ENCODE peak calls at places on chromosomes 7 and 10, in seven cellular contexts. Q, N, G, L, J, T and W are unnamed samples.

GRCh38 chr7:92647652-92648051 is 57.5 kb upstream of the FAM133B start:
- DNase-seq in J (no peak), G (no peak), T (no peak), N (no peak), L (no peak), Q (no peak), W (no peak)

GRCh38 chr10:74419491-74420466 is 268.8 kb downstream of the ADK start:
- DNase-seq in J (peak; percentile 36), G (peak; percentile 53), L (no peak), Q (no peak), N (peak; percentile 24), T (no peak), W (no peak)

GRCh38 chr7:55365103-55365679 is at the start of gene LANCL2:
- DNase-seq in N (peak; percentile 49), Q (no peak), L (no peak), T (no peak), J (peak; percentile 47), G (no peak), W (no peak)

GRCh38 chr7:102175423-102176170 is 111.1 kb upstream of the SH2B2 start:
- DNase-seq in J (no peak), G (no peak), L (no peak), T (no peak), Q (peak; percentile 77), N (no peak), W (no peak)

GRCh38 chr10:130708465-130708864 is 572.3 kb downstream of the GLRX3 start:
- DNase-seq in G (no peak), N (no peak), T (no peak), Q (no peak), L (no peak), J (no peak), W (no peak)

GRCh38 chr7:22723171-22723601 is 3.8 kb upstream of the IL6 start:
- DNase-seq in G (no peak), Q (peak; percentile 79), L (peak; percentile 89), T (peak; percentile 86), N (peak; percentile 46), J (no peak), W (peak; percentile 83)

GRCh38 chr7:159096736-159097581 is 47.7 kb downstream of the VIPR2 start:
- DNase-seq in J (peak; percentile 7), G (no peak), N (no peak), L (peak; percentile 88), T (no peak), Q (peak; percentile 87), W (peak; percentile 62)

GRCh38 chr10:58424176-58424575 is 39.0 kb downstream of the TFAM start:
- DNase-seq in J (no peak), T (no peak), N (no peak), G (no peak), Q (no peak), L (no peak), W (no peak)

GRCh38 chr10:75853085-75853484 is 421.7 kb downstream of the LRMDA start:
- DNase-seq in N (no peak), G (no peak), L (no peak), T (no peak), Q (no peak), J (no peak), W (no peak)

GRCh38 chr7:8130663-8131062 is 131.3 kb downstream of the ICA1 start:
- DNase-seq in Q (no peak), G (no peak), T (no peak), L (no peak), N (no peak), J (no peak), W (no peak)
- H3K4me1 ChIP-seq in Q (no peaks in the 10 kb centered on the region), G (peaks cover 6% of the 10 kb centered on the region), T (peaks cover 9% of the 10 kb centered on the region), L (no peaks in the 10 kb centered on the region), N (no peaks in the 10 kb centered on the region), J (peaks cover 83% of the 10 kb centered on the region), W (no peaks in the 10 kb centered on the region)

GRCh38 chr7:20296444-20296843 is 34.3 kb upstream of the ITGB8 start:
- DNase-seq in Q (no peak), N (no peak), G (no peak), L (no peak), J (no peak), T (no peak), W (no peak)
- H3K4me3 ChIP-seq in Q (no peak overlapping the region), N (no peak overlapping the region), G (no peak overlapping the region), L (no peak overlapping the region), J (no peak overlapping the region), T (no peak overlapping the region), W (no peak overlapping the region)

GRCh38 chr7:117122536-117122935 is 169.2 kb downstream of the ST7 start:
- DNase-seq in L (no peak), G (no peak), Q (no peak), J (no peak), N (no peak), T (no peak), W (no peak)
- H3K27ac ChIP-seq in L (no peak overlapping the region), G (no peak overlapping the region), Q (no peak overlapping the region), J (no peak overlapping the region), N (no peak overlapping the region), T (no peak overlapping the region), W (no peak overlapping the region)

GRCh38 chr7:17359610-17360009 is 61.2 kb downstream of the AHR start:
- DNase-seq in L (no peak), N (no peak), Q (no peak), T (no peak), G (no peak), J (no peak), W (no peak)

GRCh38 chr7:17362439-17363095 is 64.1 kb downstream of the AHR start:
- DNase-seq in T (no peak), L (no peak), N (no peak), G (no peak), J (no peak), Q (no peak), W (no peak)

GRCh38 chr7:17354473-17354872 is 56.0 kb downstream of the AHR start:
- DNase-seq in N (no peak), L (no peak), Q (no peak), J (no peak), G (no peak), T (no peak), W (no peak)

GRCh38 chr7:17357952-17358351 is 59.5 kb downstream of the AHR start:
- DNase-seq in J (no peak), T (no peak), G (no peak), N (no peak), L (no peak), Q (no peak), W (no peak)
- H3K4me1 ChIP-seq in J (no peaks in the 10 kb centered on the region), T (no peaks in the 10 kb centered on the region), G (no peaks in the 10 kb centered on the region), N (no peaks in the 10 kb centered on the region), L (no peaks in the 10 kb centered on the region), Q (no peaks in the 10 kb centered on the region), W (no peaks in the 10 kb centered on the region)

GRCh38 chr10:103834436-103835095 is 20.8 kb downstream of the SH3PXD2A start:
- DNase-seq in T (no peak), N (no peak), J (no peak), G (no peak), Q (no peak), L (no peak), W (no peak)
- H3K4me3 ChIP-seq in T (no peak overlapping the region), N (no peak overlapping the region), J (no peak overlapping the region), G (no peak overlapping the region), Q (no peak overlapping the region), L (no peak overlapping the region), W (no peak overlapping the region)

GRCh38 chr7:46035166-46035565 is 114.1 kb upstream of the IGFBP3 start:
- DNase-seq in N (no peak), J (no peak), Q (no peak), G (no peak), L (no peak), T (no peak), W (no peak)

GRCh38 chr7:46032936-46033335 is 111.9 kb upstream of the IGFBP3 start:
- DNase-seq in Q (no peak), T (no peak), N (no peak), G (no peak), L (no peak), J (no peak), W (no peak)

GRCh38 chr7:46034056-46034768 is 113.1 kb upstream of the IGFBP3 start:
- DNase-seq in L (no peak), T (no peak), Q (no peak), J (no peak), N (no peak), G (no peak), W (no peak)

GRCh38 chr7:46032353-46032752 is 111.3 kb upstream of the IGFBP3 start:
- DNase-seq in L (no peak), T (no peak), Q (no peak), J (no peak), N (no peak), G (no peak), W (no peak)

DNA sequence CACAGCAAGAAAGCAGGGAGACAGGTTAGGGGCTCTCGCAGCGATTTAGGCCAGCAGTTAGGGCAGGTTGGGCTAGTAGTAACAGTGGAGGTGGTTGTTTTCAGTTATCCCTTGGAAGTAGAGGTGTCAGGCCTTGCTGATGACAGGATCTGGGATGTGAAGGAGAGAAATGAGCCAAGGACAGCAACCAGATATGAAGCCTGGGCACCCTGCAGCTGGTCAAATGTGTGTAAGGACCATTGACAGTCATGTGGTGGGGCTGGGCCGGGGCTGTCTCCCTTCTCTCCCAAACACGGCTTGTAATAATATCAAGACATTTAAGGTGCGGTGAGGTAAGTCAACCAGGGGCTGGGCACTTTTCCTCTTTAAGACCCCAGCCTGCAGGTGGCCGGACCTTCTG is 112.5 kb upstream of the IGFBP3 start:
- DNase-seq in G (no peak), T (no peak), Q (no peak), J (no peak), L (peak; percentile 43), N (no peak), W (no peak)
- H3K27ac ChIP-seq in G (no peak overlapping the region), T (no peak overlapping the region), Q (no peak overlapping the region), J (no peak overlapping the region), L (no peak overlapping the region), N (no peak overlapping the region), W (no peak overlapping the region)

GRCh38 chr7:36568437-36568818 is 155.9 kb downstream of the AOAH start:
- DNase-seq in J (no peak), Q (no peak), N (no peak), T (no peak), L (no peak), G (no peak), W (no peak)

GRCh38 chr7:36564500-36564899 is 159.8 kb downstream of the AOAH start:
- DNase-seq in Q (no peak), T (no peak), J (no peak), L (no peak), N (no peak), G (peak; percentile 78), W (no peak)

GRCh38 chr7:36570508-36571219 is 153.6 kb downstream of the AOAH start:
- DNase-seq in G (no peak), Q (no peak), T (no peak), J (no peak), N (no peak), L (no peak), W (no peak)

GRCh38 chr7:36565792-36566356 is 158.4 kb downstream of the AOAH start:
- DNase-seq in G (no peak), Q (no peak), L (no peak), J (no peak), N (no peak), T (no peak), W (no peak)

GRCh38 chr7:36567699-36568436 is 156.4 kb downstream of the AOAH start:
- DNase-seq in N (no peak), T (no peak), J (no peak), L (no peak), Q (no peak), G (no peak), W (no peak)
- H3K4me1 ChIP-seq in N (no peaks in the 10 kb centered on the region), T (no peaks in the 10 kb centered on the region), J (peaks cover 8% of the 10 kb centered on the region), L (no peaks in the 10 kb centered on the region), Q (no peaks in the 10 kb centered on the region), G (no peaks in the 10 kb centered on the region), W (peaks cover 8% of the 10 kb centered on the region)